ENCODE peak calls at places on chromosomes 11 and 22, in four cellular contexts. One of them, this sample, is unnamed.

GRCh38 chr11:80320226-80320625 is 879.4 kb upstream of the TENM4 start:
- DNase-seq in HFF-Myc: no peak
- DNase-seq in spleen: no peak
- DNase-seq in cardiac fibroblast: no peak
- DNase-seq in this sample: no peak

GRCh38 chr11:97938789-97939188 is 1082.0 kb upstream of the CNTN5 start:
- DNase-seq in cardiac fibroblast: no peak
- DNase-seq in HFF-Myc: no peak
- DNase-seq in spleen: no peak
- DNase-seq in this sample: no peak

GRCh38 chr22:23204541-23205157 is 24.3 kb downstream of the BCR start:
- DNase-seq in HFF-Myc: no peak
- DNase-seq in spleen: peak
- DNase-seq in cardiac fibroblast: peak
- DNase-seq in this sample: no peak

GRCh38 chr11:2921742-2922493 is 7.3 kb downstream of the PHLDA2 start:
- DNase-seq in HFF-Myc: no peak
- DNase-seq in spleen: no peak
- DNase-seq in cardiac fibroblast: no peak
- DNase-seq in this sample: no peak

GRCh38 chr22:39207141-39208012 is 37.4 kb downstream of the PDGFB start:
- DNase-seq in spleen: peak
- DNase-seq in HFF-Myc: no peak
- DNase-seq in cardiac fibroblast: peak
- DNase-seq in this sample: no peak

GRCh38 chr22:25437414-25438160 is 126.9 kb upstream of the GRK3 start:
- DNase-seq in spleen: no peak
- DNase-seq in HFF-Myc: no peak
- DNase-seq in cardiac fibroblast: no peak
- DNase-seq in this sample: no peak

GRCh38 chr11:87180743-87181142 is 143.0 kb downstream of the TMEM135 start:
- DNase-seq in HFF-Myc: no peak
- DNase-seq in spleen: no peak
- DNase-seq in cardiac fibroblast: peak
- DNase-seq in this sample: peak

GRCh38 chr22:49108636-49109315 is 718.9 kb downstream of the BRD1 start:
- DNase-seq in HFF-Myc: no peak
- DNase-seq in spleen: no peak
- DNase-seq in cardiac fibroblast: no peak
- DNase-seq in this sample: no peak

GRCh38 chr11:76658231-76658630 is 12.3 kb downstream of the LRRC32 start:
- DNase-seq in HFF-Myc: no peak
- DNase-seq in cardiac fibroblast: no peak
- DNase-seq in spleen: peak
- DNase-seq in this sample: no peak

GRCh38 chr11:76803811-76804600 is 20.9 kb downstream of the TSKU start:
- DNase-seq in HFF-Myc: no peak
- DNase-seq in spleen: peak
- DNase-seq in cardiac fibroblast: peak
- DNase-seq in this sample: no peak

GRCh38 chr11:85784907-85785306 is 26.0 kb downstream of the SYTL2 start:
- DNase-seq in spleen: no peak
- DNase-seq in cardiac fibroblast: no peak
- DNase-seq in HFF-Myc: no peak
- DNase-seq in this sample: no peak

GRCh38 chr11:70120674-70121073 is 42.6 kb downstream of the ANO1 start:
- DNase-seq in cardiac fibroblast: no peak
- DNase-seq in spleen: no peak
- DNase-seq in HFF-Myc: no peak
- DNase-seq in this sample: no peak

GRCh38 chr22:42074153-42074750 is at the start of gene PHETA2:
- DNase-seq in spleen: peak
- DNase-seq in cardiac fibroblast: peak
- DNase-seq in HFF-Myc: no peak
- DNase-seq in this sample: peak

GRCh38 chr11:119827113-119827512 is 98.1 kb upstream of the NECTIN1 start:
- DNase-seq in spleen: no peak
- DNase-seq in HFF-Myc: no peak
- DNase-seq in cardiac fibroblast: no peak
- DNase-seq in this sample: no peak

GRCh38 chr22:21698430-21699329 is 32.9 kb downstream of the PPIL2 start:
- DNase-seq in spleen: no peak
- DNase-seq in cardiac fibroblast: peak
- DNase-seq in HFF-Myc: peak
- DNase-seq in this sample: no peak

GRCh38 chr22:42320463-42321416 is 50.3 kb upstream of the TCF20 start:
- DNase-seq in spleen: no peak
- DNase-seq in cardiac fibroblast: no peak
- DNase-seq in HFF-Myc: no peak
- DNase-seq in this sample: no peak

GRCh38 chr11:122852071-122852831 is 14.0 kb downstream of the CRTAM start:
- DNase-seq in cardiac fibroblast: no peak
- DNase-seq in spleen: no peak
- DNase-seq in HFF-Myc: no peak
- DNase-seq in this sample: no peak

GRCh38 chr22:41076857-41077256 is 15.5 kb upstream of the EP300 start:
- DNase-seq in cardiac fibroblast: no peak
- DNase-seq in HFF-Myc: no peak
- DNase-seq in spleen: no peak
- DNase-seq in this sample: no peak

GRCh38 chr11:13462311-13462927 is 603 bp downstream of the BTBD10 start:
- DNase-seq in cardiac fibroblast: peak
- DNase-seq in spleen: no peak
- DNase-seq in HFF-Myc: no peak
- DNase-seq in this sample: peak

GRCh38 chr11:66336234-66337102 is at the start of gene RIN1:
- DNase-seq in HFF-Myc: peak
- DNase-seq in cardiac fibroblast: peak
- DNase-seq in spleen: peak
- DNase-seq in this sample: peak

GRCh38 chr11:22082178-22082577 is 110.7 kb upstream of the ANO5 start:
- DNase-seq in spleen: no peak
- DNase-seq in cardiac fibroblast: no peak
- DNase-seq in HFF-Myc: no peak
- DNase-seq in this sample: no peak

GRCh38 chr11:20058749-20059458 is 101.4 kb downstream of the DBX1 start:
- DNase-seq in spleen: no peak
- DNase-seq in cardiac fibroblast: no peak
- DNase-seq in HFF-Myc: no peak
- DNase-seq in this sample: no peak

GRCh38 chr11:93525601-93526000 is 17.6 kb downstream of the SMCO4 start:
- DNase-seq in HFF-Myc: no peak
- DNase-seq in spleen: no peak
- DNase-seq in cardiac fibroblast: peak
- DNase-seq in this sample: peak

GRCh38 chr11:101584651-101585050 is 844 bp upstream of the TRPC6 start:
- DNase-seq in spleen: no peak
- DNase-seq in HFF-Myc: no peak
- DNase-seq in cardiac fibroblast: no peak
- DNase-seq in this sample: no peak

GRCh38 chr11:63814383-63814736 is 1.1 kb downstream of the SPINDOC start:
- DNase-seq in cardiac fibroblast: no peak
- DNase-seq in spleen: no peak
- DNase-seq in HFF-Myc: no peak
- DNase-seq in this sample: no peak

GRCh38 chr11:60872124-60872951 is 5.0 kb downstream of the ZP1 start:
- DNase-seq in spleen: peak
- DNase-seq in cardiac fibroblast: peak
- DNase-seq in HFF-Myc: peak
- DNase-seq in this sample: no peak

GRCh38 chr11:60169264-60169915 is 13.5 kb downstream of the MS4A6A start:
- DNase-seq in HFF-Myc: no peak
- DNase-seq in cardiac fibroblast: peak
- DNase-seq in spleen: no peak
- DNase-seq in this sample: peak

GRCh38 chr22:40507491-40507890 is 129.0 kb downstream of the MRTFA start:
- DNase-seq in cardiac fibroblast: no peak
- DNase-seq in spleen: no peak
- DNase-seq in HFF-Myc: no peak
- DNase-seq in this sample: no peak